ENCODE peak calls at places on chromosomes 13 and 19, in ten cellular contexts. A is immature natural killer cell; U is stimulated activated CD4-positive, alpha-beta T cell treated with anti-CD3 and anti-CD28 coated beads, Interleukin-15, amount 100 ng/mL, for 1 hour; L is left ventricle myocardium superior; B is naive thymus-derived CD4-positive, alpha-beta T cell; F is activated T-cell treated with anti-CD3 and anti-CD28 coated beads for 24 hours; Z is activated naive CD4-positive, alpha-beta T cell treated with Interleukin-2 at 50 U/mL for 16 hours; P is ureter; D is progenitor cell of endocrine pancreas; I is cardiac muscle cell. T is an unnamed sample.

GRCh38 chr19:4555657-4556561 is 3.6 kb downstream of the SEMA6B start:
- DNase-seq in A (no peak), U (no peak), L (no peak), B (no peak), F (no peak), Z (no peak), P (no peak), D (no peak), I (no peak), T (no peak)

GRCh38 chr13:99014391-99014988 is 36.6 kb upstream of the DOCK9 start:
- DNase-seq in A (no peak), U (no peak), L (no peak), B (no peak), F (no peak), Z (no peak), P (no peak), D (no peak), I (no peak), T (no peak)

GRCh38 chr19:35509018-35509652 is 4.3 kb downstream of the DMKN start:
- DNase-seq in A (peak; percentile 59), U (no peak), L (no peak), B (peak; percentile 28), F (no peak), Z (peak; percentile 41), P (peak; percentile 75), D (peak; percentile 25), I (peak; percentile 63), T (no peak)

GRCh38 chr13:66405908-66406802 is 824.0 kb downstream of the PCDH9 start:
- DNase-seq in A (no peak), U (no peak), L (no peak), B (no peak), F (no peak), Z (no peak), P (no peak), D (no peak), I (no peak), T (no peak)

GRCh38 chr19:17932485-17933338 is at the start of gene CCDC124:
- DNase-seq in A (peak; percentile 93), U (peak; percentile 86), L (peak; percentile 94), B (peak; percentile 96), F (peak; percentile 86), Z (peak; percentile 92), P (peak; percentile 92), D (peak; percentile 83), I (peak; percentile 94), T (peak; percentile 84)

GRCh38 chr19:9936151-9937000 is at the start of gene OLFM2:
- DNase-seq in A (no peak), U (no peak), L (peak; percentile 58), B (no peak), F (no peak), Z (no peak), P (no peak), D (peak; percentile 58), I (peak; percentile 55), T (peak; percentile 16)

GRCh38 chr13:83996415-83996814 is 114.1 kb upstream of the SLITRK1 start:
- DNase-seq in A (no peak), U (no peak), L (no peak), B (no peak), F (no peak), Z (no peak), P (no peak), D (no peak), I (no peak), T (no peak)

GRCh38 chr19:18292460-18292809 is 11.0 kb upstream of the JUND start:
- DNase-seq in A (no peak), U (no peak), L (no peak), B (peak; percentile 37), F (no peak), Z (no peak), P (peak; percentile 75), D (no peak), I (no peak), T (no peak)

GRCh38 chr19:31598730-31599238 is 249.5 kb upstream of the TSHZ3 start:
- DNase-seq in A (no peak), U (no peak), L (no peak), B (no peak), F (no peak), Z (no peak), P (no peak), D (no peak), I (no peak), T (no peak)

GRCh38 chr13:42066542-42066941 is 18.1 kb downstream of the DGKH start:
- DNase-seq in A (no peak), U (no peak), L (no peak), B (no peak), F (no peak), Z (no peak), P (no peak), D (no peak), I (no peak), T (no peak)

GRCh38 chr19:4694211-4694987 is 24.3 kb upstream of the MYDGF start:
- DNase-seq in A (no peak), U (no peak), L (peak; percentile 73), B (no peak), F (no peak), Z (no peak), P (no peak), D (no peak), I (no peak), T (peak; percentile 64)

GRCh38 chr13:52070929-52071523 is 46.5 kb downstream of the UTP14C start:
- DNase-seq in A (peak; percentile 14), U (no peak), L (no peak), B (no peak), F (no peak), Z (no peak), P (no peak), D (no peak), I (no peak), T (no peak)

GRCh38 chr13:31409678-31410356 is 210.0 kb downstream of the B3GLCT start:
- DNase-seq in A (no peak), U (no peak), L (no peak), B (no peak), F (no peak), Z (no peak), P (no peak), D (no peak), I (no peak), T (no peak)

GRCh38 chr19:29563688-29564087 is 37.9 kb downstream of the VSTM2B start:
- DNase-seq in A (no peak), U (no peak), L (no peak), B (no peak), F (no peak), Z (no peak), P (no peak), D (no peak), I (no peak), T (no peak)

GRCh38 chr19:44552324-44552723 is 22.8 kb upstream of the CEACAM20 start:
- DNase-seq in A (no peak), U (no peak), L (no peak), B (no peak), F (peak; percentile 21), Z (peak; percentile 10), P (no peak), D (peak; percentile 43), I (peak; percentile 14), T (no peak)

GRCh38 chr19:13089857-13090507 is 12.7 kb downstream of the LYL1 start:
- DNase-seq in A (no peak), U (no peak), L (no peak), B (no peak), F (no peak), Z (no peak), P (no peak), D (no peak), I (no peak), T (no peak)

GRCh38 chr13:28138756-28139470 is 568 bp downstream of the PAN3 start:
- DNase-seq in A (peak; percentile 88), U (peak; percentile 67), L (peak; percentile 85), B (peak; percentile 90), F (peak; percentile 85), Z (peak; percentile 89), P (peak; percentile 89), D (peak; percentile 67), I (peak; percentile 90), T (peak; percentile 47)

GRCh38 chr19:49875801-49876421 is 1.2 kb downstream of the AKT1S1 start:
- DNase-seq in A (no peak), U (no peak), L (peak; percentile 81), B (no peak), F (peak; percentile 40), Z (peak; percentile 65), P (peak; percentile 77), D (peak; percentile 41), I (peak; percentile 68), T (peak; percentile 79)

GRCh38 chr19:51296331-51297093 is 14.9 kb upstream of the IGLON5 start:
- DNase-seq in A (no peak), U (no peak), L (no peak), B (no peak), F (no peak), Z (no peak), P (no peak), D (no peak), I (no peak), T (no peak)

GRCh38 chr19:2533686-2534085 is 57.8 kb downstream of the GADD45B start:
- DNase-seq in A (no peak), U (no peak), L (no peak), B (peak; percentile 14), F (no peak), Z (no peak), P (no peak), D (no peak), I (no peak), T (no peak)

GRCh38 chr13:34107814-34108213 is 289.9 kb downstream of the RFC3 start:
- DNase-seq in A (no peak), U (no peak), L (no peak), B (no peak), F (no peak), Z (no peak), P (no peak), D (no peak), I (no peak), T (no peak)

GRCh38 chr19:46076031-46076880 is 35.5 kb upstream of the IGFL4 start:
- DNase-seq in A (no peak), U (no peak), L (no peak), B (no peak), F (no peak), Z (no peak), P (no peak), D (no peak), I (no peak), T (no peak)

GRCh38 chr13:44032801-44033200 is 153.1 kb downstream of the LACC1 start:
- DNase-seq in A (no peak), U (no peak), L (no peak), B (no peak), F (no peak), Z (no peak), P (no peak), D (no peak), I (no peak), T (no peak)

GRCh38 chr13:73366241-73366640 is 307.4 kb downstream of the KLF5 start:
- DNase-seq in A (no peak), U (no peak), L (no peak), B (no peak), F (no peak), Z (no peak), P (no peak), D (no peak), I (no peak), T (no peak)

GRCh38 chr13:45503658-45504057 is 38.9 kb downstream of the COG3 start:
- DNase-seq in A (no peak), U (no peak), L (no peak), B (no peak), F (no peak), Z (no peak), P (no peak), D (no peak), I (no peak), T (no peak)

GRCh38 chr19:54316746-54317107 is 3.8 kb upstream of the LILRA5 start:
- DNase-seq in A (no peak), U (no peak), L (no peak), B (no peak), F (no peak), Z (no peak), P (no peak), D (no peak), I (no peak), T (no peak)

GRCh38 chr13:48110930-48111721 is 16.2 kb upstream of the MED4 start:
- DNase-seq in A (no peak), U (no peak), L (peak; percentile 55), B (no peak), F (no peak), Z (no peak), P (no peak), D (no peak), I (no peak), T (peak; percentile 25)

GRCh38 chr19:6021878-6022569 is 44.1 kb upstream of the RANBP3 start:
- DNase-seq in A (peak; percentile 54), U (peak; percentile 49), L (peak; percentile 82), B (peak; percentile 80), F (peak; percentile 74), Z (peak; percentile 76), P (peak; percentile 70), D (peak; percentile 61), I (peak; percentile 90), T (peak; percentile 34)

T was measured in anterior cingulate cortex.